ENCODE peak calls at places on chromosomes 13 and 19, in four cellular contexts. K is CD8-positive, alpha-beta T cell; N is HT-29; U is epithelial cell of esophagus. T is an unnamed sample.

GRCh38 chr19:4057913-4058695 is 8.6 kb downstream of the ZBTB7A start:
- DNase-seq in N (peak; percentile 75), U (peak; percentile 87), K (peak; percentile 64), T (peak; percentile 74)

GRCh38 chr13:42107006-42107405 is 58.6 kb downstream of the DGKH start:
- DNase-seq in K (no peak), U (peak; percentile 24), N (no peak), T (no peak)

GRCh38 chr19:10829967-10830366 is 6.0 kb downstream of the TMED1 start:
- DNase-seq in N (no peak), K (no peak), U (no peak), T (no peak)

GRCh38 chr13:106371024-106371423 is 164.4 kb downstream of the EFNB2 start:
- DNase-seq in U (no peak), K (no peak), N (no peak), T (no peak)

GRCh38 chr13:49376121-49376520 is 67.7 kb downstream of the CAB39L start:
- DNase-seq in K (no peak), N (no peak), U (peak; percentile 67), T (no peak)

GRCh38 chr19:18204394-18205179 is 745 bp upstream of the RAB3A start:
- DNase-seq in U (no peak), N (no peak), K (peak; percentile 32), T (peak; percentile 33)

GRCh38 chr13:97307882-97308624 is 85.9 kb downstream of the MBNL2 start:
- DNase-seq in U (peak; percentile 52), N (no peak), K (no peak), T (no peak)

GRCh38 chr19:13959962-13960862 is 7.9 kb downstream of the DCAF15 start:
- DNase-seq in K (peak; percentile 39), U (no peak), N (no peak), T (no peak)

GRCh38 chr19:46131485-46132143 is 7.1 kb upstream of the IGFL3 start:
- DNase-seq in K (no peak), N (no peak), U (no peak), T (no peak)

GRCh38 chr19:6740589-6741348 is 1.3 kb downstream of the TRIP10 start:
- DNase-seq in U (peak; percentile 54), N (peak; percentile 19), K (no peak), T (no peak)

GRCh38 chr13:42574011-42574410 is at the start of gene TNFSF11:
- DNase-seq in U (peak; percentile 14), N (no peak), K (no peak), T (no peak)

GRCh38 chr13:42781362-42781761 is at the start of gene FAM216B:
- DNase-seq in K (no peak), N (no peak), U (no peak), T (no peak)

GRCh38 chr19:52778811-52779210 is 7.8 kb downstream of the ZNF600 start:
- DNase-seq in K (peak; percentile 46), N (no peak), U (no peak), T (peak; percentile 54)

GRCh38 chr19:18225702-18226468 is at the start of gene PDE4C:
- DNase-seq in U (no peak), N (no peak), K (no peak), T (no peak)

GRCh38 chr19:33800012-33800680 is 3.5 kb downstream of the KCTD15 start:
- DNase-seq in N (no peak), K (no peak), U (no peak), T (no peak)

GRCh38 chr19:35118268-35119026 is 2.8 kb downstream of the FXYD3 start:
- DNase-seq in K (no peak), N (no peak), U (peak; percentile 61), T (no peak)

GRCh38 chr19:46904114-46905060 is 43.6 kb downstream of the ARHGAP35 start:
- DNase-seq in U (no peak), K (no peak), N (no peak), T (no peak)

GRCh38 chr13:113820813-113821651 is 42.8 kb downstream of the GAS6 start:
- DNase-seq in N (peak; percentile 54), U (peak; percentile 94), K (no peak), T (no peak)

GRCh38 chr19:2213799-2214198 is 22.3 kb downstream of the PLEKHJ1 start:
- DNase-seq in N (no peak), K (no peak), U (peak; percentile 29), T (no peak)

GRCh38 chr13:112204881-112205327 is 138.0 kb downstream of the SOX1 start:
- DNase-seq in K (no peak), N (no peak), U (no peak), T (no peak)

GRCh38 chr19:18809149-18809978 is 18.3 kb upstream of the COMP start:
- DNase-seq in N (no peak), U (peak; percentile 75), K (no peak), T (no peak)

GRCh38 chr19:6273701-6274601 is 5.8 kb downstream of the MLLT1 start:
- DNase-seq in K (no peak), U (peak; percentile 78), N (peak; percentile 12), T (no peak)

GRCh38 chr19:17944301-17944700 is 11.5 kb downstream of the CCDC124 start:
- DNase-seq in U (peak; percentile 94), K (no peak), N (no peak), T (no peak)